ENCODE peak calls at places on chromosomes 5 and 9, in six cellular contexts. M, F, B, U, H and S are unnamed samples.

GRCh38 chr9:114662081-114662989 is 4.7 kb upstream of the TEX53 start:
- DNase-seq in H (no peak), F (peak), U (no peak), M (peak), B (peak), S (peak)

GRCh38 chr5:140261403-140262171 is 41.3 kb downstream of the PFDN1 start:
- DNase-seq in B (peak), M (peak), F (peak), H (peak), U (peak), S (peak)

GRCh38 chr5:57111993-57112392 is 61.9 kb upstream of the GPBP1 start:
- DNase-seq in U (no peak), B (no peak), F (no peak), M (no peak), H (no peak), S (no peak)

GRCh38 chr5:136427421-136427820 is 62.1 kb upstream of the TRPC7 start:
- DNase-seq in F (no peak), M (no peak), H (no peak), B (no peak), U (no peak), S (no peak)

GRCh38 chr5:142960309-142960696 is 190.1 kb downstream of the ARHGAP26 start:
- DNase-seq in F (peak), U (no peak), H (peak), M (no peak), B (no peak), S (no peak)

GRCh38 chr5:135315394-135315793 is 83.6 kb downstream of the MACROH2A1 start:
- DNase-seq in M (no peak), U (no peak), F (no peak), H (no peak), B (no peak), S (no peak)

GRCh38 chr5:34913072-34913471 is 2.2 kb downstream of the RAD1 start:
- DNase-seq in H (no peak), U (no peak), M (no peak), B (no peak), F (peak), S (no peak)

GRCh38 chr9:15189491-15189890 is 117.5 kb downstream of the TTC39B start:
- DNase-seq in F (no peak), U (no peak), H (no peak), M (no peak), B (no peak), S (no peak)

GRCh38 chr9:3337515-3337914 is 188.3 kb downstream of the RFX3 start:
- DNase-seq in B (peak), F (peak), H (no peak), M (no peak), U (no peak), S (no peak)

GRCh38 chr5:158074992-158075769 is 216.2 kb upstream of the CLINT1 start:
- DNase-seq in F (peak), M (peak), H (no peak), B (peak), U (no peak), S (peak)

GRCh38 chr9:76087978-76088377 is 197.5 kb downstream of the PCSK5 start:
- DNase-seq in M (no peak), H (no peak), U (no peak), B (no peak), F (no peak), S (no peak)

GRCh38 chr9:75880556-75880955 is 9.9 kb upstream of the PCSK5 start:
- DNase-seq in M (no peak), H (peak), B (no peak), U (no peak), F (peak), S (no peak)

GRCh38 chr9:76136986-76137385 is 246.5 kb downstream of the PCSK5 start:
- DNase-seq in U (no peak), H (peak), F (peak), B (no peak), M (peak), S (no peak)

GRCh38 chr9:65409471-65409980 is 124.5 kb upstream of the FOXD4L5 start:
- DNase-seq in H (no peak), B (no peak), F (no peak), U (peak), M (no peak), S (no peak)

GRCh38 chr5:177444106-177445051 is 2.2 kb upstream of the PRR7 start:
- DNase-seq in M (no peak), U (no peak), F (no peak), B (no peak), H (no peak), S (no peak)
- H3K27ac ChIP-seq in M (no peak), U (no peak), F (no peak), B (no peak), H (no peak), S (no peak)

GRCh38 chr9:129282308-129283211 is 104.5 kb upstream of the IER5L start:
- DNase-seq in F (no peak), B (no peak), H (no peak), M (no peak), U (peak), S (no peak)
- H3K27ac ChIP-seq in F (no peak), B (no peak), H (no peak), M (no peak), U (peak), S (peak)

GRCh38 chr9:70408393-70409040 is 5.9 kb downstream of the KLF9 start:
- DNase-seq in U (no peak), F (no peak), H (no peak), M (peak), B (no peak), S (no peak)
- H3K27ac ChIP-seq in U (no peak), F (peak), H (no peak), M (no peak), B (no peak), S (peak)

GRCh38 chr9:4677392-4677791 is 2.0 kb upstream of the CDC37L1 start:
- DNase-seq in M (no peak), B (no peak), H (no peak), F (no peak), U (no peak), S (no peak)
- H3K27ac ChIP-seq in M (no peak), B (no peak), H (no peak), F (no peak), U (peak), S (no peak)

GRCh38 chr5:124696898-124697297 is 49.5 kb downstream of the ZNF608 start:
- DNase-seq in U (no peak), M (no peak), F (no peak), H (no peak), B (no peak), S (no peak)
- H3K27ac ChIP-seq in U (no peak), M (no peak), F (no peak), H (no peak), B (no peak), S (peak)

GRCh38 chr9:135144581-135145108 is 57.2 kb downstream of the OLFM1 start:
- DNase-seq in H (no peak), B (no peak), U (peak), F (no peak), M (no peak), S (no peak)
- H3K27ac ChIP-seq in H (no peak), B (no peak), U (no peak), F (no peak), M (no peak), S (no peak)